ENCODE peak calls at places on chromosomes 12 and 14, in eight cellular contexts. One of them, this sample, is unnamed.

GRCh38 chr12:104788848-104789271 is 169.2 kb downstream of the SLC41A2 start:
- DNase-seq in GM23338: peak; percentile 90
- DNase-seq in fibroblast of lung: no peak
- DNase-seq in K562: no peak
- DNase-seq in GM23248: no peak
- DNase-seq in hepatocyte: no peak
- DNase-seq in HepG2: no peak
- DNase-seq in PC-9: no peak
- DNase-seq in this sample: no peak

GRCh38 chr12:51323317-51323960 is 535 bp downstream of the BIN2 start:
- DNase-seq in hepatocyte: no peak
- DNase-seq in fibroblast of lung: no peak
- DNase-seq in GM23248: no peak
- DNase-seq in K562: no peak
- DNase-seq in PC-9: no peak
- DNase-seq in HepG2: no peak
- DNase-seq in GM23338: no peak
- DNase-seq in this sample: peak; percentile 87

GRCh38 chr12:104546575-104546974 is 89.8 kb downstream of the CHST11 start:
- DNase-seq in PC-9: no peak
- DNase-seq in HepG2: no peak
- DNase-seq in fibroblast of lung: no peak
- DNase-seq in GM23338: no peak
- DNase-seq in K562: no peak
- DNase-seq in hepatocyte: no peak
- DNase-seq in GM23248: no peak
- DNase-seq in this sample: no peak

GRCh38 chr14:50835280-50835679 is 4.3 kb upstream of the NIN start:
- DNase-seq in GM23338: no peak
- DNase-seq in fibroblast of lung: peak; percentile 45
- DNase-seq in PC-9: no peak
- DNase-seq in GM23248: peak; percentile 25
- DNase-seq in hepatocyte: no peak
- DNase-seq in K562: no peak
- DNase-seq in HepG2: peak; percentile 61
- DNase-seq in this sample: peak; percentile 39

GRCh38 chr12:71046215-71046614 is 111.6 kb downstream of the TSPAN8 start:
- DNase-seq in PC-9: no peak
- DNase-seq in K562: no peak
- DNase-seq in GM23338: no peak
- DNase-seq in HepG2: no peak
- DNase-seq in hepatocyte: no peak
- DNase-seq in fibroblast of lung: peak; percentile 62
- DNase-seq in GM23248: peak; percentile 80
- DNase-seq in this sample: no peak

GRCh38 chr12:58537278-58537677 is 383.0 kb downstream of the LRIG3 start:
- DNase-seq in GM23338: no peak
- DNase-seq in hepatocyte: no peak
- DNase-seq in GM23248: peak; percentile 66
- DNase-seq in HepG2: peak; percentile 15
- DNase-seq in fibroblast of lung: peak; percentile 78
- DNase-seq in PC-9: no peak
- DNase-seq in K562: no peak
- DNase-seq in this sample: no peak

GRCh38 chr14:100234511-100234910 is 4.4 kb upstream of the YY1 start:
- DNase-seq in GM23248: no peak
- DNase-seq in fibroblast of lung: no peak
- DNase-seq in hepatocyte: no peak
- DNase-seq in GM23338: no peak
- DNase-seq in HepG2: no peak
- DNase-seq in K562: no peak
- DNase-seq in PC-9: no peak
- DNase-seq in this sample: peak; percentile 30

GRCh38 chr14:31173120-31173837 is 34.3 kb downstream of the HECTD1 start:
- DNase-seq in GM23248: no peak
- DNase-seq in HepG2: no peak
- DNase-seq in hepatocyte: no peak
- DNase-seq in fibroblast of lung: no peak
- DNase-seq in GM23338: no peak
- DNase-seq in K562: no peak
- DNase-seq in PC-9: no peak
- DNase-seq in this sample: no peak

GRCh38 chr12:3061129-3061857 is 15.9 kb upstream of the TSPAN9 start:
- DNase-seq in fibroblast of lung: peak; percentile 55
- DNase-seq in PC-9: no peak
- DNase-seq in K562: no peak
- DNase-seq in GM23248: peak; percentile 83
- DNase-seq in GM23338: no peak
- DNase-seq in hepatocyte: peak; percentile 59
- DNase-seq in HepG2: no peak
- DNase-seq in this sample: no peak

DNA sequence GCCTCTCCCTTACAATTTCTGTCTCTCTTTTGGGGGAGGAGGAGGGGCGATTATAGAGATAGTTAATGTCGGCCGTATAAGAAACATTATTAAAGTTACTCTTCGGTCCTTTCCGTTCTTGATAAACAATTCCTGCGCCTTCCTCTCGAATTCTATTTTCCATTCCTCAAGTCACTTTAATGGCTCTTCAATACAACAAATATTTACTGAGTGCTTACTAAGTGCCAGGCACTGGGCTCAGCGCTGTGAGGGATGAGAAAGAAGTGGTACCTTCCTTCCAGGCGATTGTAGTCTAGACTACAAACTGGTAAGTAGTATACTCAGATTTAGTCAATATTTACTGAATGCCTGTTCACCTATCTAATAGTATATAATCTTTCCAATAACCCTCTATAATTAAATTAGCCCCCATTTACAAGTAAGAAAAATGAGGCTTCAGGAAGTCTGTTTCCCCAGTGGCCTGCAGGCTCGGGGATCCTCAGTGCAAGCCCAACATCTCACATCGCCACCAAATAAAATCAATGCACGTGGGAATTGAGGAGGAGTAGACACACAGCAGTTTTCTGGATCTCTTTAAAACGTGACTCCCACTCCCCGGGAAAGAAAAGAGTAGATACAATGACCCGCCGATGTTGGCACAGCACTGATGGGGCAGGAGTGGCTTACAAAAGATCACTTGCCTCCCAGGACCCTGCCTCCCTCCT is 589 bp upstream of the ZNF219 start:
- DNase-seq in fibroblast of lung: no peak
- DNase-seq in HepG2: no peak
- DNase-seq in PC-9: no peak
- DNase-seq in GM23248: no peak
- DNase-seq in GM23338: no peak
- DNase-seq in hepatocyte: no peak
- DNase-seq in K562: no peak
- DNase-seq in this sample: no peak
- TF ChIP-seq EZH2 in fibroblast of lung: peak; percentile 63
- TF ChIP-seq EZH2 in HepG2: no peak
- TF ChIP-seq EZH2 in PC-9: no peak
- TF ChIP-seq EZH2 in GM23248: no peak
- TF ChIP-seq EZH2 in GM23338: no peak
- TF ChIP-seq EZH2 in hepatocyte: no peak
- TF ChIP-seq EZH2 in K562: no peak
- TF ChIP-seq EZH2 in this sample: no peak

GRCh38 chr14:74552623-74553022 is 59.1 kb downstream of the ISCA2 start:
- DNase-seq in hepatocyte: no peak
- DNase-seq in GM23338: no peak
- DNase-seq in HepG2: no peak
- DNase-seq in K562: no peak
- DNase-seq in PC-9: no peak
- DNase-seq in GM23248: peak; percentile 82
- DNase-seq in fibroblast of lung: peak; percentile 28
- DNase-seq in this sample: no peak

GRCh38 chr14:74551431-74551830 is 57.9 kb downstream of the ISCA2 start:
- DNase-seq in hepatocyte: no peak
- DNase-seq in fibroblast of lung: no peak
- DNase-seq in HepG2: no peak
- DNase-seq in PC-9: no peak
- DNase-seq in GM23248: no peak
- DNase-seq in K562: no peak
- DNase-seq in GM23338: peak; percentile 33
- DNase-seq in this sample: no peak

GRCh38 chr14:74551001-74551400 is 57.4 kb downstream of the ISCA2 start:
- DNase-seq in HepG2: no peak
- DNase-seq in K562: no peak
- DNase-seq in hepatocyte: no peak
- DNase-seq in GM23338: no peak
- DNase-seq in fibroblast of lung: no peak
- DNase-seq in GM23248: no peak
- DNase-seq in PC-9: no peak
- DNase-seq in this sample: no peak

GRCh38 chr14:74550071-74550470 is 56.5 kb downstream of the ISCA2 start:
- DNase-seq in HepG2: no peak
- DNase-seq in hepatocyte: no peak
- DNase-seq in K562: no peak
- DNase-seq in PC-9: no peak
- DNase-seq in GM23248: no peak
- DNase-seq in GM23338: no peak
- DNase-seq in fibroblast of lung: no peak
- DNase-seq in this sample: no peak

GRCh38 chr14:74551903-74552371 is 58.4 kb downstream of the ISCA2 start:
- DNase-seq in GM23248: peak; percentile 24
- DNase-seq in hepatocyte: no peak
- DNase-seq in PC-9: no peak
- DNase-seq in K562: no peak
- DNase-seq in HepG2: no peak
- DNase-seq in fibroblast of lung: no peak
- DNase-seq in GM23338: peak; percentile 41
- DNase-seq in this sample: no peak
- H2AFZ ChIP-seq in GM23248: no peak overlapping the region
- H2AFZ ChIP-seq in hepatocyte: no peak overlapping the region
- H2AFZ ChIP-seq in PC-9: no peak overlapping the region
- H2AFZ ChIP-seq in K562: no peak overlapping the region
- H2AFZ ChIP-seq in HepG2: no peak overlapping the region
- H2AFZ ChIP-seq in fibroblast of lung: no peak overlapping the region
- H2AFZ ChIP-seq in GM23338: peak overlapping the region; percentile 56
- H2AFZ ChIP-seq in this sample: no peak overlapping the region

DNA sequence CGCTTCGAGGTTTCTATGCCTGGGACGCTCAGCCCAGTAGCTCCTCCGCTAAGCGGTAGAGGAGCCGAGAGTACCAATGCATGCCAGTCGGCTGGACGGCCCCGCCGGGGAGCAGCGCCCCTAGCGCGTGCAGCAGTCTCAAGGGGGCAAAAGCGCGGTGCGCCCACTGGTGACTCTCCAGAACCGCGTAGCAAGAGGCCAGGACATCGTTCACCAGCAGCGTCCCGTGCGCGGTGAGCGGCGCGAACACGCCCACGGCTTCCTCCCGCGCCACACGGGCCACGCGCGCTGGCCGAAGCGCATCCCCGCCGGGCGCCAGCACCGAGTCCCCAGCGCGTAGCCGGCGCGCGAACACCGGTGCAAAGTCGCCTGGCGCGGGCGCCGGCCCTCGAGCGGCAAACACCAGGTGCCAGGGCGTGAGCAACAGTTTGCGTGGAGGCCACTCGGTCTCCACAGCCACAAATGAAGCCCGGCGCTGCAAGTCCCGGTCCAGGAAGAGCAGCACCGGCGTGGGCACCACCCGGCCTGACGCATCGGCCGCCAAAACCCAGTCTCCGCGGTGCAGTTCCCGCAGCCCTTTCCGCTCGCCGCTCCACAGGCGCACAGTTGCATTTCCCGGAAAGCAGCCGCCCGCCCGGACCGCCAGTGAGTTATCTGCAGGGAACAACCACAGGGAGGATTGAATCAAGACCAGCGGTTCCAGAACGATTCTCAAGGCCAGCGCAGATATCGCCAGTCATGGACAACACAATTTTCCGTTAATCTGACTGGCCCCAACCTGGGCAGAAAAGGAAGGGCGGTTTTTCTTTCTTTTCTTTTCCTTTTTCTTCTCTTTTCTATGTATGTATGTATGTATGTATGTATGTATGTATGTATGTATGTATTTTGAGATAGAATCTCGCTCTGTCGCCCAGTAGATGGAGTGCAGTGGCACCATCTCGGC is 4.5 kb downstream of the DHH start:
- DNase-seq in HepG2: no peak
- DNase-seq in hepatocyte: peak; percentile 32
- DNase-seq in PC-9: no peak
- DNase-seq in GM23338: peak; percentile 64
- DNase-seq in fibroblast of lung: peak; percentile 57
- DNase-seq in K562: peak; percentile 54
- DNase-seq in GM23248: peak; percentile 73
- DNase-seq in this sample: peak; percentile 28
- TF ChIP-seq EZH2 in HepG2: peak; percentile 30
- TF ChIP-seq EZH2 in hepatocyte: peak; percentile 91
- TF ChIP-seq EZH2 in PC-9: no peak
- TF ChIP-seq EZH2 in GM23338: peak; percentile 93
- TF ChIP-seq EZH2 in fibroblast of lung: no peak
- TF ChIP-seq EZH2 in K562: no peak
- TF ChIP-seq EZH2 in GM23248: no peak
- TF ChIP-seq EZH2 in this sample: no peak

GRCh38 chr12:124675881-124676688 is 108.7 kb upstream of the NCOR2 start:
- DNase-seq in fibroblast of lung: peak; percentile 72
- DNase-seq in K562: no peak
- DNase-seq in GM23338: no peak
- DNase-seq in HepG2: no peak
- DNase-seq in PC-9: no peak
- DNase-seq in hepatocyte: no peak
- DNase-seq in GM23248: peak; percentile 91
- DNase-seq in this sample: no peak
- H2AFZ ChIP-seq in fibroblast of lung: peak overlapping the region; percentile 36
- H2AFZ ChIP-seq in K562: no peak overlapping the region
- H2AFZ ChIP-seq in GM23338: no peak overlapping the region
- H2AFZ ChIP-seq in HepG2: no peak overlapping the region
- H2AFZ ChIP-seq in PC-9: no peak overlapping the region
- H2AFZ ChIP-seq in hepatocyte: no peak overlapping the region
- H2AFZ ChIP-seq in GM23248: peak overlapping the region; percentile 72
- H2AFZ ChIP-seq in this sample: no peak overlapping the region

This sample was measured in MM.1S.